ENCODE peak calls at places on chromosomes 12 and 14, in four cellular contexts. Z, X, H and I are unnamed samples.

GRCh38 chr14:69087061-69087461 is 65.9 kb downstream of the DCAF5 start:
- DNase-seq in Z (no peak), X (no peak), H (peak; percentile 62), I (no peak)

GRCh38 chr12:111773801-111774551 is 7.2 kb downstream of the ALDH2 start:
- DNase-seq in Z (no peak), X (peak; percentile 42), H (peak; percentile 93), I (no peak)

GRCh38 chr12:7638064-7638763 is 27.5 kb downstream of the APOBEC1 start:
- DNase-seq in Z (no peak), X (no peak), H (no peak), I (no peak)

GRCh38 chr12:86256169-86256568 is at the start of gene MGAT4C:
- DNase-seq in Z (no peak), X (no peak), H (no peak), I (no peak)

GRCh38 chr14:91956616-91957015 is 9.1 kb upstream of the FBLN5 start:
- DNase-seq in Z (no peak), X (no peak), H (no peak), I (no peak)

GRCh38 chr14:96072746-96073145 is 33.6 kb downstream of the C14orf132 start:
- DNase-seq in Z (no peak), X (no peak), H (no peak), I (no peak)

GRCh38 chr14:94322648-94323570 is at the start of gene SERPINA6:
- DNase-seq in Z (no peak), X (no peak), H (peak; percentile 46), I (no peak)

GRCh38 chr14:33408291-33408690 is 469.6 kb downstream of the NPAS3 start:
- DNase-seq in Z (no peak), X (no peak), H (no peak), I (no peak)

GRCh38 chr12:105754313-105754712 is 384.4 kb downstream of the NUAK1 start:
- DNase-seq in Z (no peak), X (no peak), H (no peak), I (no peak)

GRCh38 chr14:59630281-59630963 is 53.8 kb upstream of the CCDC175 start:
- DNase-seq in Z (no peak), X (peak; percentile 39), H (peak; percentile 6), I (no peak)

GRCh38 chr14:89848165-89848564 is 106.4 kb downstream of the EFCAB11 start:
- DNase-seq in Z (no peak), X (no peak), H (peak; percentile 38), I (no peak)

GRCh38 chr12:49847161-49847560 is 4.3 kb upstream of the BCDIN3D start:
- DNase-seq in Z (no peak), X (no peak), H (no peak), I (no peak)

GRCh38 chr12:2944401-2945047 is 14.7 kb upstream of the TEAD4 start:
- DNase-seq in Z (peak; percentile 22), X (peak; percentile 70), H (peak; percentile 39), I (peak; percentile 31)

GRCh38 chr12:104024348-104024747 is 25.6 kb downstream of the GLT8D2 start:
- DNase-seq in Z (no peak), X (no peak), H (no peak), I (no peak)

GRCh38 chr12:51028126-51028810 is 2.1 kb upstream of the SLC11A2 start:
- DNase-seq in Z (no peak), X (no peak), H (peak; percentile 58), I (no peak)

GRCh38 chr12:114425031-114425626 is 19.2 kb upstream of the TBX5 start:
- DNase-seq in Z (no peak), X (no peak), H (peak; percentile 66), I (no peak)

GRCh38 chr12:10847701-10848100 is 1.6 kb downstream of the PRR4 start:
- DNase-seq in Z (no peak), X (no peak), H (no peak), I (no peak)

GRCh38 chr14:58709949-58710348 is 72.2 kb downstream of the DACT1 start:
- DNase-seq in Z (no peak), X (no peak), H (no peak), I (no peak)

GRCh38 chr14:100078997-100079561 is 13.9 kb downstream of the EVL start:
- DNase-seq in Z (peak; percentile 91), X (no peak), H (peak; percentile 37), I (no peak)

GRCh38 chr12:115866909-115867525 is 410.5 kb downstream of the MED13L start:
- DNase-seq in Z (no peak), X (no peak), H (no peak), I (no peak)

GRCh38 chr14:75978249-75978731 is 3.5 kb downstream of the TGFB3 start:
- DNase-seq in Z (peak; percentile 29), X (no peak), H (no peak), I (no peak)

GRCh38 chr14:74478996-74479635 is 14.0 kb downstream of the NPC2 start:
- DNase-seq in Z (no peak), X (no peak), H (peak; percentile 54), I (no peak)

GRCh38 chr12:56080556-56081138 is 682 bp downstream of the ERBB3 start:
- DNase-seq in Z (no peak), X (peak; percentile 43), H (no peak), I (no peak)

GRCh38 chr12:4422985-4423384 is 22.6 kb downstream of the FGF6 start:
- DNase-seq in Z (no peak), X (no peak), H (no peak), I (no peak)

GRCh38 chr12:47025349-47025748 is 54.1 kb upstream of the PCED1B start:
- DNase-seq in Z (no peak), X (no peak), H (no peak), I (no peak)

GRCh38 chr12:91542048-91542447 is 359.4 kb upstream of the DCN start:
- DNase-seq in Z (no peak), X (no peak), H (no peak), I (no peak)

GRCh38 chr14:45072121-45072520 is 11.8 kb upstream of the PRPF39 start:
- DNase-seq in Z (no peak), X (no peak), H (no peak), I (no peak)

GRCh38 chr14:45068396-45068795 is 15.5 kb upstream of the PRPF39 start:
- DNase-seq in Z (no peak), X (no peak), H (no peak), I (no peak)

GRCh38 chr14:45070215-45070614 is 13.7 kb upstream of the PRPF39 start:
- DNase-seq in Z (no peak), X (no peak), H (no peak), I (no peak)

DNA sequence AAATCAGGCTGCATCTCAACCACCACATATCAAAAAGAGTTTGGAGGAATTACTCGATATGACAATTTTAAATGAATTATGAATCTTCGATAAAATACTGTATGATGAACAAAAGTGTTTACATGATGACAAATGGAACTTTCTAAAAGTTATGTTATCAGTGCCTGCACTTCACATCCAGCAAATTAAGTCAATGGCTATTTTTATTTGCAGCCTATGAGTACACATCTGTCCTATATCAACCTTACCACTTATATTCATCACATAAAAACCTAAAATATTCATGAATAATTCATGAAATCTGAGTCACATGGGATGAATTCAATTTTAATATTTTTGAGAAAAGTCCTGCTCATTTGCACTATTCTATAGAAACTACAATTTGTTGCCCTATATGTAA is 10.4 kb upstream of the PRPF39 start:
- DNase-seq in Z (no peak), X (no peak), H (no peak), I (no peak)
- TF ChIP-seq CTCF in Z (no peak), X (no peak), H (no peak), I (no peak)

GRCh38 chr12:109573029-109573913 is at the start of the genes MMAB and MVK:
- DNase-seq in Z (peak; percentile 99), X (peak; percentile 96), H (peak; percentile 99), I (peak; percentile 97)
- TF ChIP-seq CTCF in Z (no peak), X (no peak), H (no peak), I (no peak)

DNA sequence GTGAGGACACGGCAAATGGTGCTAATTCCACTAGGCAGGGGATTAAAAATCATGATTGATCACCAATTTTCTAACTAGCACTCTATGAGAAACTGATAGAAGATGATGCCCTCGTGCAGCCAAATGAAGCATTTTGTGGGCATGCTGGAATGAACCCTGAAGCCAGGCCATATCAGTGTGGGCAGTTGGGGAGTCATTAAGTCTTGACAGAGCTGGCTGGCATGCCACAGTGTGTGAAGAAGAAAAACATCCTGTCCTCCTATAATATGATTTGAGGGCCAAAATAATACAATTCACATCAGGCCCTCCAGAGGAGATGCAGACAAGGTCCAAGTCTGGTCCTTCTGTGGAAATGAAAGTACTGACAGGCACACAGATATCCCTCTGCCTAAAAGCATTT is 107.1 kb downstream of the TMTC1 start:
- DNase-seq in Z (no peak), X (no peak), H (no peak), I (no peak)
- TF ChIP-seq CTCF in Z (no peak), X (no peak), H (no peak), I (no peak)

DNA sequence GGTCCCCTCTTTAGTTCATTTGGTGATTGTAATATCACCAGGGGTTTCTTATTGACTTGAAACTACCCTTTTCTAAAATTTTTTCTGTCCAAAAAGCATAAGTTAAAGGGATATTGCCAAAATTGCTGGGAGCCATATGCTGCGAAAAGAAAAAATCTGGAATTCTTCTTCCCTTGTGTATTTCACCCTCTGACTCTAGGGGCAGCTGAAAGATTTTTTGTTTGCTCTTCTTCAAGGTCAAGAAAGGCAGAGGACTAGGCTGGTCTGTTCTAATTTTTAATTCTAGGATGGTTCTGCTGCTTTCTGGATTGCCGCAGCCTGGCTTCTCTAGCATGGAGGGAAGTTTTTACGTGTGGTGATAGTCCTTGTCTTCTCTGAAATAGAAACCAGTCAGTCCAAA is 61.6 kb downstream of the FBXL14 start:
- DNase-seq in Z (no peak), X (no peak), H (no peak), I (no peak)
- TF ChIP-seq CTCF in Z (no peak), X (no peak), H (no peak), I (no peak)

GRCh38 chr12:125776212-125776611 is 711.0 kb downstream of the AACS start:
- DNase-seq in Z (no peak), X (no peak), H (no peak), I (no peak)

GRCh38 chr12:125775507-125775906 is 710.3 kb downstream of the AACS start:
- DNase-seq in Z (no peak), X (no peak), H (no peak), I (no peak)

GRCh38 chr12:125772403-125772802 is 707.2 kb downstream of the AACS start:
- DNase-seq in Z (no peak), X (no peak), H (no peak), I (no peak)

DNA sequence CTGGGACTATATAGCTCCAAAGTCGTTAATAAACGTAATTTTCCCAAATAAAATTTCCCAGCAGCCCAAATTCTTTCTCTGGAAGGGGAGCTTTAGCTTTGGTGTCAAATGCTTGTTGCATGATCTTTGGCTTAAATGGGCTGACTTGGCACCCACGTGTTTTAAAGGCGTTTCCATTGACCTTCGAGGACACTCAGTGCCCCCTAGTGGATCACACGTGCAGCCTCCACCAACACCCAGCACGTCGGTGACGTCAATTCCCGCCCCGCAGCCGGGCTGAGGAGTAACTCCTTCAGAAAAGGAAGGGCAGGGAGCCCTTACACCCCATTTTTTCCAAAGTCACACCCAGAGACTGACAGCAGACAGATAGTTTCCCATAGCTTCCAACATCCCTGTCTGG is 707.8 kb downstream of the AACS start:
- DNase-seq in Z (no peak), X (no peak), H (no peak), I (no peak)
- TF ChIP-seq CTCF in Z (no peak), X (peak; percentile 16), H (no peak), I (no peak)

GRCh38 chr14:38420045-38420444 is 164.2 kb upstream of the CLEC14A start:
- DNase-seq in Z (no peak), X (no peak), H (peak; percentile 51), I (no peak)
- TF ChIP-seq CTCF in Z (no peak), X (no peak), H (no peak), I (no peak)